ENCODE peak calls at places on chromosome 17, in five cellular contexts. F is K562, N is sigmoid colon, T is SK-N-SH, O is GM12891. U is an unnamed sample.

GRCh38 chr17:18089613-18090012 is 1.9 kb downstream of the DRG2 start:
- DNase-seq in N (no peak), O (no peak), T (no peak), F (no peak), U (no peak)

GRCh38 chr17:66932295-66932694 is 32.2 kb upstream of the CACNG4 start:
- DNase-seq in F (no peak), N (no peak), T (peak; percentile 64), O (no peak), U (no peak)

GRCh38 chr17:57486978-57487377 is 230.7 kb downstream of the MSI2 start:
- DNase-seq in T (no peak), F (no peak), N (no peak), O (no peak), U (no peak)

GRCh38 chr17:47708864-47709541 is 15.0 kb downstream of the TBKBP1 start:
- DNase-seq in N (peak; percentile 68), O (no peak), F (no peak), T (no peak), U (no peak)

GRCh38 chr17:66682293-66682692 is 152.6 kb upstream of the CACNG5 start:
- DNase-seq in T (no peak), O (no peak), N (peak; percentile 64), F (no peak), U (no peak)

GRCh38 chr17:2844386-2844785 is 48.1 kb downstream of the RAP1GAP2 start:
- DNase-seq in F (no peak), T (no peak), N (no peak), O (no peak), U (no peak)

GRCh38 chr17:72422505-72423285 is 301.9 kb downstream of the SOX9 start:
- DNase-seq in T (peak; percentile 71), O (peak; percentile 30), F (peak; percentile 15), N (peak; percentile 70), U (peak; percentile 59)

GRCh38 chr17:64133546-64134215 is 3.7 kb upstream of the ERN1 start:
- DNase-seq in F (peak; percentile 77), T (peak; percentile 80), O (no peak), N (no peak), U (no peak)

GRCh38 chr17:21278304-21279197 is 6.0 kb upstream of the MAP2K3 start:
- DNase-seq in F (no peak), N (no peak), T (no peak), O (no peak), U (peak; percentile 80)

GRCh38 chr17:75610103-75610984 is 22.7 kb downstream of the MYO15B start:
- DNase-seq in F (no peak), O (no peak), N (no peak), T (no peak), U (peak; percentile 90)

GRCh38 chr17:51015145-51015558 is 105.5 kb downstream of the SPAG9 start:
- DNase-seq in T (no peak), F (no peak), O (no peak), N (no peak), U (no peak)

GRCh38 chr17:12918132-12918531 is 99.7 kb downstream of the ELAC2 start:
- DNase-seq in T (no peak), F (no peak), N (no peak), O (no peak), U (no peak)

GRCh38 chr17:33284022-33284421 is 9.1 kb downstream of the ASIC2 start:
- DNase-seq in O (no peak), N (peak; percentile 69), T (no peak), F (no peak), U (peak; percentile 36)

GRCh38 chr17:47265983-47266541 is 12.4 kb downstream of the ITGB3 start:
- DNase-seq in N (no peak), O (no peak), T (no peak), F (peak; percentile 93), U (peak; percentile 32)

GRCh38 chr17:72440961-72441360 is 320.1 kb downstream of the SOX9 start:
- DNase-seq in N (no peak), O (no peak), F (no peak), T (no peak), U (no peak)

GRCh38 chr17:50189396-50190277 is 11.8 kb downstream of the COL1A1 start:
- DNase-seq in O (no peak), T (no peak), F (no peak), N (no peak), U (no peak)

GRCh38 chr17:27379863-27380533 is 76.2 kb upstream of the KSR1 start:
- DNase-seq in T (peak; percentile 80), F (peak; percentile 79), O (no peak), N (peak; percentile 85), U (peak; percentile 44)

GRCh38 chr17:5629133-5629532 is 44.8 kb upstream of the NLRP1 start:
- DNase-seq in N (no peak), F (no peak), T (no peak), O (no peak), U (no peak)

GRCh38 chr17:51154176-51154575 is 817 bp downstream of the NME1 start:
- DNase-seq in N (no peak), F (peak; percentile 52), O (no peak), T (peak; percentile 34), U (no peak)

GRCh38 chr17:33667671-33668070 is 374.6 kb upstream of the ASIC2 start:
- DNase-seq in T (no peak), N (no peak), O (no peak), F (peak; percentile 63), U (no peak)

GRCh38 chr17:29070795-29071194 is 27.9 kb downstream of the PIPOX start:
- DNase-seq in O (no peak), N (no peak), F (no peak), T (no peak), U (no peak)

GRCh38 chr17:7997186-7997585 is 5.2 kb upstream of the GUCY2D start:
- DNase-seq in N (peak; percentile 64), T (no peak), O (no peak), F (peak; percentile 40), U (peak; percentile 67)

GRCh38 chr17:9072626-9073339 is 51.5 kb downstream of the NTN1 start:
- DNase-seq in O (no peak), T (no peak), F (no peak), N (peak; percentile 80), U (peak; percentile 35)

DNA sequence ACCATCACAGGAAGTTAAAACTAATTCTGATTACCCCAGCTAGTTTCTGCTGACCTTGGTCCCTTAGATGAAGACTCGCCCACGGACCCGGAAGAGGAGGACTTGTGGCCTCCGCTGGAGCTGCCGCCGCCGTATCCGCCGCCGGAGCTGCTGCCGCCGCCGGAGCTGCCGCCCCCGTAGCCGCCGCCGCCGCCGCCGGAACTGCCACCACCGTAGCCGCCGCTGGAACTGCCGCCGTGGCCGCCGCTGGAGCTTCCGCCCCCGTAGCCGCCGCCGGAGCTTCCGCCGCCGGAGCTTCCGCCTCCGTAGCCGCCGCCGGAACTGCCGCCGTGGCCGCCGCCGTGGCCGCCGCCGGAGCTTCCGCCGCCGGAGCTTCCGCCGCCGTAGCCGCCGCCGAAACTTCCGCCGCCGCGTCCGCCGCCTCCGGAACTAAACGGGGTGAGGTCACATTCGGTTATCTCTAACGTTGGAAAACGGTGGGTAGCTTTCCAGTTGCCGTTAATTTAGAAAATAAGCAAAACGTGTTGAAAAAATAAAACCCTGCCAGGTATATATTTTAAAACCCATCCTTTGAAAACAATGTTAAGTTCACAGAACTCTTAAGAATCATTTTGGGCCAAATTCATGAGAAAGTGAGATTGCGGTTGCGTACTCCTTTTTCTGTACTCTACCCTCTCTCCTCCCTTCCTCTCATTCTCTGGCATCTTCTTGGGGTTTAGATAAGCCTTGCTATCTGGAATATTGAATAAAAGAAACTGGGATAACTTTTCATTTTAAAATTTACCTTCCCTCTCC is 3.5 kb downstream of the KRT10 start:
- DNase-seq in N (peak; percentile 86), O (peak; percentile 57), F (peak; percentile 89), T (peak; percentile 86), U (peak; percentile 84)
- TF ChIP-seq POLR2AphosphoS5 in N (peak; percentile 18), O (peak; percentile 24), F (peak; percentile 53), T (peak; percentile 31), U (peak; percentile 37)

GRCh38 chr17:43018008-43018853 is 4.0 kb downstream of the VAT1 start:
- DNase-seq in O (no peak), T (peak; percentile 82), F (no peak), N (no peak), U (no peak)
- TF ChIP-seq POLR2AphosphoS5 in O (peak; percentile 8), T (no peak), F (no peak), N (no peak), U (no peak)

DNA sequence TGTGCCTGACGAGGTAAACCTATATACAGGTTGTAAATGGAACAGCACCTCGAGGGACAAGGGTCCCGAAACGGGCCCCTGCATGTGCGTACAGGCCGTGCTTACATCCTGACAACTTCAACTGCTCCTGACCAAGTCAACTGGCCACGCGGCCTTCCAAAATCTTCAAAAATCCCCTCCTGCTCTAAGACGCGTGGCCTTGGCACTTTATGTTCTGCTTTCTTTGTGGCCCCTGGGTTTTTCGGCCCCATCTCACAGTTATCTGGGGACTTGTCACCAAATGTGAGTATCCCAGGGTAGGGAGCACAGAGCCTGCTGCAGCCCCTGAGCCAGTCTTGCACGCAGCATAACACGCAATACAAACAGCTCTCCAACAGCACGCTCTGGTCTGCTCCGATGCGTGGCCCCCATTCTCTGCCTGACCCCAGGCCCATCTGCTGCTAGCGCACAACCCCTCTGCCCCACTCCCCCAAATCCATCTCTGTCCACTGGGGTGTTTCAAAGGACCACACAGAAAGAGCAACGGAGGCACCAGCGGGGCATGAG is 659 bp downstream of the RPH3AL start:
- DNase-seq in F (no peak), N (no peak), T (no peak), O (no peak), U (no peak)
- TF ChIP-seq POLR2AphosphoS5 in F (no peak), N (no peak), T (no peak), O (no peak), U (no peak)

DNA sequence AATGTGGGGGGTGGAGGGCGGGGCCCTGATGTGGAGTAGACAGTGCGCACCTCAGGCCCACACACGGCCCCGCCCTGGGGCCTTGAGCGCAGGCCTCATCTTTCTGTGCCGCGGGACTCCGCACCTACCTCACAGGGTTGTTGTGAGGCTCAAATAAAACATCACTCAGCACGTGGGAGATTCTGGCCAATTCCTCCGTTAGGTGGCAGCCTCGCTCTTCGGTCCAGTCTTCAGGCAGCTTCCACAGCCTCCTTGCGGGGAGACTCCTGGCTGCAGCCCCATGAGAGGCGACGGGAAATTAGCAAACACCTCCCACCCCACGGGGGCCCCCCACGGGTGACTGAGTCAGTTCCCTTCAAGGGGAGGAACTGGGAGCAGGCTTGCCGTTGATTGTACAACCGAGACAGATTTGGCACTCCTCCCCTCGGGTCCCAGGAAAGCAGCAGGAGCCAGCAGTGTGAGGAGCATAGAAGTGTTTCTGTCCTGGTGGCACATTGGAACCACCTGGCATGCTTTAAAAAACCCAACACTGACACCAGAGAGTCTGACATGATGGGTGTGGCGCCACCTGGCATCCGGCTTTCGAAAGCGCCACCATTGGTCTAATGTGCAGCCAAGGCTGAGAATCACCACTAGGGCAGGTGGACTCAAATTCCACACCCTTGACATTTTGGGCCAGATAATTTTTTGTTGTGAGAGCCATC is 7.6 kb downstream of the MRM1 start:
- DNase-seq in N (no peak), O (no peak), F (peak; percentile 89), T (no peak), U (peak; percentile 30)
- TF ChIP-seq POLR2AphosphoS5 in N (no peak), O (no peak), F (no peak), T (no peak), U (no peak)